ENCODE peak calls at places on chromosomes 3 and 15, in ten cellular contexts. B, Q, R, O, C, U, A, X, P and M are unnamed samples.

GRCh38 chr3:42572278-42572677 is 9.5 kb downstream of the SEC22C start:
- DNase-seq in B (peak), Q (peak), R (no peak), O (peak), C (peak), U (peak), A (peak), X (no peak), P (peak), M (peak)

GRCh38 chr3:20039765-20040475 is at the start of gene KAT2B:
- DNase-seq in B (peak), Q (peak), R (peak), O (peak), C (peak), U (peak), A (peak), X (no peak), P (peak), M (peak)

GRCh38 chr3:113086506-113087461 is 96.0 kb downstream of the GTPBP8 start:
- DNase-seq in B (no peak), Q (no peak), R (no peak), O (peak), C (peak), U (no peak), A (no peak), X (no peak), P (no peak), M (no peak)

GRCh38 chr3:125163739-125164601 is 48.6 kb downstream of the SLC12A8 start:
- DNase-seq in B (peak), Q (no peak), R (peak), O (peak), C (peak), U (peak), A (peak), X (no peak), P (no peak), M (peak)

GRCh38 chr3:94704467-94704866 is 641.6 kb downstream of the NSUN3 start:
- DNase-seq in B (no peak), Q (no peak), R (no peak), O (no peak), C (peak), U (no peak), A (no peak), X (no peak), P (no peak), M (no peak)

GRCh38 chr3:135017494-135017893 is 222.4 kb downstream of the EPHB1 start:
- DNase-seq in B (no peak), Q (no peak), R (no peak), O (no peak), C (no peak), U (no peak), A (no peak), X (no peak), P (no peak), M (no peak)

GRCh38 chr3:43858052-43858701 is 167.4 kb downstream of the ABHD5 start:
- DNase-seq in B (no peak), Q (no peak), R (no peak), O (no peak), C (no peak), U (no peak), A (no peak), X (peak), P (no peak), M (no peak)

GRCh38 chr3:29065211-29065785 is 215.6 kb upstream of the RBMS3 start:
- DNase-seq in B (peak), Q (peak), R (peak), O (peak), C (peak), U (peak), A (no peak), X (peak), P (peak), M (peak)

GRCh38 chr3:156751461-156752025 is 74.6 kb upstream of the LEKR1 start:
- DNase-seq in B (peak), Q (peak), R (peak), O (no peak), C (no peak), U (peak), A (no peak), X (peak), P (peak), M (peak)

GRCh38 chr3:191401775-191402357 is 59.1 kb upstream of the PYDC2 start:
- DNase-seq in B (no peak), Q (no peak), R (no peak), O (no peak), C (no peak), U (no peak), A (no peak), X (no peak), P (no peak), M (no peak)

GRCh38 chr3:185040425-185040824 is 112.4 kb downstream of the C3orf70 start:
- DNase-seq in B (no peak), Q (no peak), R (no peak), O (no peak), C (no peak), U (no peak), A (no peak), X (no peak), P (no peak), M (no peak)

GRCh38 chr15:48451241-48451640 is 120.0 kb downstream of the DUT start:
- DNase-seq in B (no peak), Q (no peak), R (no peak), O (no peak), C (no peak), U (no peak), A (no peak), X (no peak), P (no peak), M (no peak)

GRCh38 chr15:85956515-85957275 is 123.0 kb upstream of the AGBL1 start:
- DNase-seq in B (no peak), Q (no peak), R (no peak), O (no peak), C (no peak), U (no peak), A (no peak), X (no peak), P (no peak), M (no peak)

GRCh38 chr3:27360113-27361078 is 8.8 kb downstream of the NEK10 start:
- DNase-seq in B (no peak), Q (peak), R (no peak), O (peak), C (peak), U (peak), A (peak), X (no peak), P (peak), M (peak)

GRCh38 chr15:34084086-34084485 is 17.6 kb downstream of the EMC7 start:
- DNase-seq in B (no peak), Q (peak), R (no peak), O (peak), C (no peak), U (peak), A (peak), X (peak), P (no peak), M (peak)

GRCh38 chr3:122405015-122405414 is 10.8 kb downstream of the WDR5B start:
- DNase-seq in B (no peak), Q (no peak), R (no peak), O (no peak), C (no peak), U (no peak), A (no peak), X (no peak), P (no peak), M (no peak)

GRCh38 chr15:55601374-55601773 is 13.2 kb upstream of the PYGO1 start:
- DNase-seq in B (no peak), Q (no peak), R (no peak), O (no peak), C (no peak), U (no peak), A (no peak), X (no peak), P (no peak), M (no peak)

GRCh38 chr3:190807719-190808375 is 54.6 kb downstream of the GMNC start:
- DNase-seq in B (peak), Q (no peak), R (peak), O (no peak), C (peak), U (peak), A (no peak), X (no peak), P (no peak), M (no peak)

GRCh38 chr3:141050576-141050912 is 603 bp upstream of the SPSB4 start:
- DNase-seq in B (no peak), Q (no peak), R (no peak), O (peak), C (no peak), U (no peak), A (no peak), X (no peak), P (no peak), M (no peak)

GRCh38 chr3:49333091-49333490 is 6.8 kb downstream of the USP4 start:
- DNase-seq in B (no peak), Q (no peak), R (no peak), O (no peak), C (no peak), U (no peak), A (no peak), X (no peak), P (no peak), M (no peak)

GRCh38 chr3:169501080-169501479 is 162.4 kb downstream of the MECOM start:
- DNase-seq in B (no peak), Q (no peak), R (no peak), O (no peak), C (no peak), U (no peak), A (no peak), X (no peak), P (no peak), M (no peak)

GRCh38 chr3:55127565-55127964 is 199.7 kb upstream of the LRTM1 start:
- DNase-seq in B (no peak), Q (no peak), R (no peak), O (no peak), C (no peak), U (no peak), A (no peak), X (no peak), P (no peak), M (no peak)

GRCh38 chr15:84034831-84035753 is 200.5 kb upstream of the GOLGA6L4 start:
- DNase-seq in B (peak), Q (peak), R (no peak), O (peak), C (peak), U (peak), A (no peak), X (peak), P (peak), M (peak)

GRCh38 chr15:95922431-95922830 is 408.1 kb upstream of the NR2F2 start:
- DNase-seq in B (no peak), Q (no peak), R (no peak), O (peak), C (peak), U (no peak), A (no peak), X (no peak), P (no peak), M (no peak)

GRCh38 chr15:74511583-74511982 is 29.4 kb upstream of the ARID3B start:
- DNase-seq in B (no peak), Q (no peak), R (no peak), O (no peak), C (no peak), U (peak), A (no peak), X (no peak), P (no peak), M (peak)

GRCh38 chr3:135973846-135974245 is 8.3 kb downstream of the PPP2R3A start:
- DNase-seq in B (peak), Q (no peak), R (no peak), O (no peak), C (no peak), U (no peak), A (no peak), X (no peak), P (no peak), M (no peak)

GRCh38 chr15:59923508-59923907 is 80.6 kb upstream of the FOXB1 start:
- DNase-seq in B (no peak), Q (no peak), R (no peak), O (no peak), C (no peak), U (no peak), A (no peak), X (no peak), P (no peak), M (no peak)

GRCh38 chr3:13164893-13165492 is 91.8 kb upstream of the IQSEC1 start:
- DNase-seq in B (no peak), Q (no peak), R (no peak), O (no peak), C (no peak), U (no peak), A (no peak), X (no peak), P (no peak), M (no peak)

GRCh38 chr3:57060089-57060829 is at the start of gene SPATA12:
- DNase-seq in B (no peak), Q (peak), R (peak), O (peak), C (peak), U (peak), A (peak), X (peak), P (peak), M (peak)

GRCh38 chr3:170555329-170555728 is 30.5 kb downstream of the SLC7A14 start:
- DNase-seq in B (no peak), Q (no peak), R (no peak), O (no peak), C (peak), U (no peak), A (no peak), X (no peak), P (peak), M (peak)

GRCh38 chr3:183491923-183492848 is 63.3 kb downstream of the KLHL6 start:
- DNase-seq in B (no peak), Q (no peak), R (no peak), O (no peak), C (no peak), U (no peak), A (no peak), X (no peak), P (no peak), M (no peak)
- TF ChIP-seq CTCF in B (no peak), Q (no peak), R (no peak), O (no peak), C (no peak), U (no peak), A (no peak), X (no peak), P (no peak), M (no peak)

GRCh38 chr3:78337801-78338211 is 1297.9 kb downstream of the ROBO2 start:
- DNase-seq in B (no peak), Q (no peak), R (no peak), O (no peak), C (peak), U (no peak), A (no peak), X (no peak), P (no peak), M (no peak)
- H3K4me3 ChIP-seq in B (no peak), Q (no peak), R (no peak), O (no peak), C (no peak), U (no peak), A (no peak), X (no peak), P (no peak), M (no peak)

GRCh38 chr3:7146529-7146928 is 285.6 kb downstream of the GRM7 start:
- DNase-seq in B (no peak), Q (no peak), R (no peak), O (no peak), C (no peak), U (no peak), A (no peak), X (no peak), P (no peak), M (no peak)

GRCh38 chr3:7144696-7145308 is 283.9 kb downstream of the GRM7 start:
- DNase-seq in B (peak), Q (no peak), R (no peak), O (peak), C (peak), U (peak), A (no peak), X (no peak), P (no peak), M (no peak)
- TF ChIP-seq CTCF in B (peak), Q (no peak), R (no peak), O (peak), C (peak), U (peak), A (peak), X (no peak), P (peak), M (no peak)

DNA sequence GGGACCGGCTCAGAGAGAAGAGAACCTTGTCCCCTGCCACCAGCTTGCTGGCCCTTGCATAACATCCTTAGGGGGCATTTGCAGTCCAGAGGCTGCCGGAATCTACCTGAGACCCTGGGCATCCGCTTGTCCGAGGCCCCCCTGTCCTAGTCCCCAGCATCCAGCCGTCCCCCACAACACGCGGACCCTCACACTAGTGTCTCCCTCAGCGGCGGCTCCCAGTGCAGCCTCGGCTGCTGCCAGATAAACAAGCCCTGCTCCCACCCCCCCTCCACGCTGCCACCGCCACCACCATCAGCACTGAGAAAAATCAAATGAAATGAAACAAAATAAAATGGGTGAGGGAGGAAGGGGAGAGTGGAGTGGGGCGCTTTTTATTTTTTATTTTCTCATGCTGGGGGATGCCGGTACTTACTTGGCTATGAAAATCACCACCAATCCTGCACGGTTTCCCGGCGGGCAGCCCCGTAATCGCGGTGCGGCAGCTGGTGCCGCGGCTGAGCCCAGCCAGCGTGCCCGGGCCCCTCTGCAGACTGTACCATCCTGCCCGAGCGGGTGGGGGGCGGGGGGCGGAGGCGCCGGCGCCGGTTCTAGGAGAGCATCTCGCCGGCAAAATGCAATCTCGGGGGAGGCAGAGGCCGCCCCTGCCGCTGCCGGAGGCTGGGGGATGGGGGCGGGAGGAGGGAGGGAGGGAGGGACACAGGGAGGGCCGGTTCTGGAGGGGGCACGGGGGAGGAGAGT is at the start of gene ATP2B2:
- DNase-seq in B (peak), Q (no peak), R (no peak), O (no peak), C (no peak), U (no peak), A (no peak), X (no peak), P (no peak), M (no peak)
- H3K4me3 ChIP-seq in B (peak), Q (no peak), R (peak), O (peak), C (no peak), U (no peak), A (no peak), X (no peak), P (peak), M (no peak)

GRCh38 chr3:25904248-25904647 is 114.4 kb downstream of the OXSM start:
- DNase-seq in B (no peak), Q (no peak), R (no peak), O (no peak), C (peak), U (no peak), A (no peak), X (no peak), P (no peak), M (no peak)
- TF ChIP-seq CTCF in B (no peak), Q (no peak), R (peak), O (no peak), C (peak), U (no peak), A (no peak), X (no peak), P (no peak), M (no peak)

DNA sequence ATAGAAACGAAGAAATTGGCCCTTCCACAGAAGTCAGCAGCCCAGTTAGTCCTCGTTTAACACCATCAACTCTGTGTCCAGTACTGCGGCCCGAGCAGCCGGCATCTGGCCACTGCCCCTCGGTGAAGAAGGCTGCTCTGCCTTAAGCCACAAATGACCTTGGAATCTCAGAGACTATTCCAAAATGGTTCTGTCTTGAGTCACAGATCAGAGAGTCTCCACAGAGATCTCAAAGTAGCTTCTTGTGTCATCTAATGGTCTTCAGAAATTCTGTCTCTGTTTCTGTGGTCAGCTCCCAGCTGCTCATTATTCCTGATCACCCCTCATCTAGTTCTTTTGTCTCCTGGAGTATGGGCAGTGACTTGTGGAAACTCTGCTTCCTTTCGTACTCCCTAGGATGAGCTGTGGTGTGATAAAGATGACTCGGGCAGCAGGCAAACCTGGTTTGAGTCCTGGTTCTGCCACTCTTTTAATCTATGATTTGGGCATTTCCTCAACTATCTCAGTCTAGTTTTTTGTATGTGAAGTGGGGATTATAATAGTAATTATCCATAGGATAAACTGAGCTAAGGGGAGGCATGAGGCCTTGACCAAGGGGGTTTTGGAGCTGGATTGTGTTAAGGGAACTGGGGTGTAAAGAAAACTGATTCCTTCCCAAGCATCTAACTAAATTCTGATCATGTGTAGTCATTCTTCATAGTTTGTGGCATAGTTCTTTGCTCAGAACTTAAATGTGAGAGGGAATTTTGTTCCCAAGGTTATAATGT is 22.6 kb downstream of the CRTC3 start:
- DNase-seq in B (no peak), Q (peak), R (no peak), O (no peak), C (no peak), U (peak), A (no peak), X (peak), P (peak), M (peak)
- H3K4me3 ChIP-seq in B (no peak), Q (no peak), R (no peak), O (no peak), C (no peak), U (no peak), A (no peak), X (no peak), P (no peak), M (no peak)

GRCh38 chr15:79004336-79004735 is 59.5 kb upstream of the CTSH start:
- DNase-seq in B (no peak), Q (peak), R (peak), O (peak), C (peak), U (peak), A (no peak), X (peak), P (peak), M (peak)

GRCh38 chr15:79006071-79006470 is 61.2 kb upstream of the CTSH start:
- DNase-seq in B (no peak), Q (no peak), R (no peak), O (no peak), C (no peak), U (no peak), A (no peak), X (no peak), P (no peak), M (no peak)

GRCh38 chr15:79008666-79009065 is 63.8 kb upstream of the CTSH start:
- DNase-seq in B (peak), Q (no peak), R (no peak), O (no peak), C (no peak), U (no peak), A (no peak), X (no peak), P (no peak), M (no peak)

GRCh38 chr15:79009388-79009787 is 64.5 kb upstream of the CTSH start:
- DNase-seq in B (no peak), Q (no peak), R (no peak), O (no peak), C (no peak), U (no peak), A (no peak), X (no peak), P (no peak), M (no peak)

GRCh38 chr15:79007066-79007465 is 62.2 kb upstream of the CTSH start:
- DNase-seq in B (peak), Q (no peak), R (no peak), O (peak), C (peak), U (peak), A (peak), X (no peak), P (peak), M (peak)
- TF ChIP-seq CTCF in B (peak), Q (peak), R (peak), O (peak), C (peak), U (peak), A (peak), X (peak), P (peak), M (peak)